ENCODE peak calls at places on chromosomes 4 and X, in four cellular contexts. One of them, this sample, is unnamed.

GRCh38 chr4:100288167-100288566 is 97.9 kb upstream of the DDIT4L start:
- DNase-seq in coronary artery: no peak
- DNase-seq in heart right ventricle: no peak
- DNase-seq in pancreas: no peak
- DNase-seq in this sample: no peak

GRCh38 chr4:143273170-143273917 is 63.3 kb upstream of the GAB1 start:
- DNase-seq in coronary artery: no peak
- DNase-seq in pancreas: no peak
- DNase-seq in heart right ventricle: no peak
- DNase-seq in this sample: no peak

GRCh38 chr4:52714597-52715254 is 36.5 kb downstream of the ERVMER34-1 start:
- DNase-seq in pancreas: no peak
- DNase-seq in coronary artery: no peak
- DNase-seq in heart right ventricle: no peak
- DNase-seq in this sample: no peak

GRCh38 chrX:125298871-125299270 is 20.8 kb upstream of the TEX13C start:
- DNase-seq in heart right ventricle: no peak
- DNase-seq in pancreas: no peak
- DNase-seq in coronary artery: no peak
- DNase-seq in this sample: no peak

GRCh38 chrX:49101629-49101984 is 21.9 kb upstream of the WDR45 start:
- DNase-seq in coronary artery: no peak
- DNase-seq in heart right ventricle: no peak
- DNase-seq in pancreas: peak
- DNase-seq in this sample: no peak

GRCh38 chr4:15754323-15754722 is 23.8 kb upstream of the CD38 start:
- DNase-seq in heart right ventricle: peak
- DNase-seq in pancreas: no peak
- DNase-seq in coronary artery: no peak
- DNase-seq in this sample: no peak

GRCh38 chr4:77146426-77147399 is 10.3 kb upstream of the CCNG2 start:
- DNase-seq in pancreas: no peak
- DNase-seq in heart right ventricle: no peak
- DNase-seq in coronary artery: no peak
- DNase-seq in this sample: no peak

GRCh38 chr4:3862640-3863420 is 96.6 kb downstream of the ADRA2C start:
- DNase-seq in heart right ventricle: peak
- DNase-seq in coronary artery: no peak
- DNase-seq in pancreas: no peak
- DNase-seq in this sample: no peak

GRCh38 chr4:165443276-165443675 is 64.5 kb downstream of the CPE start:
- DNase-seq in coronary artery: no peak
- DNase-seq in heart right ventricle: no peak
- DNase-seq in pancreas: no peak
- DNase-seq in this sample: no peak

GRCh38 chr4:130849985-130850632 is 1754.2 kb downstream of the C4orf33 start:
- DNase-seq in heart right ventricle: no peak
- DNase-seq in coronary artery: no peak
- DNase-seq in pancreas: peak
- DNase-seq in this sample: no peak

GRCh38 chr4:41124916-41125548 is 89.3 kb downstream of the APBB2 start:
- DNase-seq in coronary artery: no peak
- DNase-seq in heart right ventricle: no peak
- DNase-seq in pancreas: no peak
- DNase-seq in this sample: no peak

GRCh38 chr4:177938226-177938625 is 496.0 kb upstream of the AGA start:
- DNase-seq in coronary artery: no peak
- DNase-seq in heart right ventricle: no peak
- DNase-seq in pancreas: no peak
- DNase-seq in this sample: no peak

GRCh38 chr4:81351653-81352455 is 119.9 kb downstream of the RASGEF1B start:
- DNase-seq in pancreas: peak
- DNase-seq in heart right ventricle: peak
- DNase-seq in coronary artery: no peak
- DNase-seq in this sample: peak

GRCh38 chr4:153643406-153644016 is 40.6 kb upstream of the TLR2 start:
- DNase-seq in heart right ventricle: no peak
- DNase-seq in coronary artery: no peak
- DNase-seq in pancreas: no peak
- DNase-seq in this sample: no peak

GRCh38 chr4:22515888-22516541 is at the start of gene ADGRA3:
- DNase-seq in heart right ventricle: peak
- DNase-seq in pancreas: peak
- DNase-seq in coronary artery: peak
- DNase-seq in this sample: peak

GRCh38 chr4:168511780-168512467 is 15.1 kb downstream of the PALLD start:
- DNase-seq in pancreas: no peak
- DNase-seq in heart right ventricle: no peak
- DNase-seq in coronary artery: no peak
- DNase-seq in this sample: no peak

GRCh38 chrX:106631615-106632014 is 19.8 kb downstream of the RADX start:
- DNase-seq in heart right ventricle: no peak
- DNase-seq in coronary artery: no peak
- DNase-seq in pancreas: no peak
- DNase-seq in this sample: no peak

GRCh38 chr4:4784379-4784778 is 75.1 kb upstream of the MSX1 start:
- DNase-seq in heart right ventricle: no peak
- DNase-seq in pancreas: no peak
- DNase-seq in coronary artery: no peak
- DNase-seq in this sample: no peak

GRCh38 chrX:131402124-131402811 is 113.2 kb upstream of the IGSF1 start:
- DNase-seq in coronary artery: no peak
- DNase-seq in pancreas: no peak
- DNase-seq in heart right ventricle: no peak
- DNase-seq in this sample: no peak

GRCh38 chrX:154734101-154734781 is 16.6 kb downstream of the GAB3 start:
- DNase-seq in heart right ventricle: peak
- DNase-seq in coronary artery: no peak
- DNase-seq in pancreas: no peak
- DNase-seq in this sample: peak

GRCh38 chrX:12693754-12694153 is 97.5 kb upstream of the PRPS2 start:
- DNase-seq in pancreas: no peak
- DNase-seq in coronary artery: no peak
- DNase-seq in heart right ventricle: no peak
- DNase-seq in this sample: no peak

GRCh38 chr4:71785957-71786356 is 2.1 kb upstream of the GC start:
- DNase-seq in heart right ventricle: no peak
- DNase-seq in pancreas: no peak
- DNase-seq in coronary artery: no peak
- DNase-seq in this sample: no peak

GRCh38 chr4:138983690-138984089 is 31.9 kb upstream of the NOCT start:
- DNase-seq in pancreas: no peak
- DNase-seq in heart right ventricle: no peak
- DNase-seq in coronary artery: no peak
- DNase-seq in this sample: no peak
- H3K27ac ChIP-seq in pancreas: no peak
- H3K27ac ChIP-seq in heart right ventricle: no peak
- H3K27ac ChIP-seq in coronary artery: no peak
- H3K27ac ChIP-seq in this sample: no peak

GRCh38 chr4:158904815-158905214 is 136.0 kb downstream of the FNIP2 start:
- DNase-seq in pancreas: no peak
- DNase-seq in heart right ventricle: no peak
- DNase-seq in coronary artery: no peak
- DNase-seq in this sample: no peak

GRCh38 chr4:158906073-158906472 is 137.2 kb downstream of the FNIP2 start:
- DNase-seq in heart right ventricle: no peak
- DNase-seq in pancreas: no peak
- DNase-seq in coronary artery: no peak
- DNase-seq in this sample: no peak

GRCh38 chr4:158903472-158904043 is 134.7 kb downstream of the FNIP2 start:
- DNase-seq in coronary artery: no peak
- DNase-seq in pancreas: no peak
- DNase-seq in heart right ventricle: no peak
- DNase-seq in this sample: no peak

GRCh38 chr4:158903079-158903456 is 134.2 kb downstream of the FNIP2 start:
- DNase-seq in coronary artery: no peak
- DNase-seq in heart right ventricle: no peak
- DNase-seq in pancreas: no peak
- DNase-seq in this sample: no peak
- H3K27ac ChIP-seq in coronary artery: no peak
- H3K27ac ChIP-seq in heart right ventricle: no peak
- H3K27ac ChIP-seq in pancreas: no peak
- H3K27ac ChIP-seq in this sample: no peak

GRCh38 chr4:151418385-151418784 is 9.4 kb downstream of the FHIP1A start:
- DNase-seq in coronary artery: no peak
- DNase-seq in pancreas: no peak
- DNase-seq in heart right ventricle: no peak
- DNase-seq in this sample: no peak
- H3K27ac ChIP-seq in coronary artery: no peak
- H3K27ac ChIP-seq in pancreas: peak
- H3K27ac ChIP-seq in heart right ventricle: no peak
- H3K27ac ChIP-seq in this sample: no peak

GRCh38 chrX:47361538-47362511 is 8.6 kb upstream of the ZNF157 start:
- DNase-seq in coronary artery: peak
- DNase-seq in pancreas: no peak
- DNase-seq in heart right ventricle: peak
- DNase-seq in this sample: peak
- H3K27ac ChIP-seq in coronary artery: peak
- H3K27ac ChIP-seq in pancreas: peak
- H3K27ac ChIP-seq in heart right ventricle: peak
- H3K27ac ChIP-seq in this sample: peak

GRCh38 chr4:114265342-114265741 is 285.9 kb upstream of the ARSJ start:
- DNase-seq in pancreas: no peak
- DNase-seq in coronary artery: no peak
- DNase-seq in heart right ventricle: no peak
- DNase-seq in this sample: no peak
- H3K27ac ChIP-seq in pancreas: peak
- H3K27ac ChIP-seq in coronary artery: peak
- H3K27ac ChIP-seq in heart right ventricle: no peak
- H3K27ac ChIP-seq in this sample: no peak

DNA sequence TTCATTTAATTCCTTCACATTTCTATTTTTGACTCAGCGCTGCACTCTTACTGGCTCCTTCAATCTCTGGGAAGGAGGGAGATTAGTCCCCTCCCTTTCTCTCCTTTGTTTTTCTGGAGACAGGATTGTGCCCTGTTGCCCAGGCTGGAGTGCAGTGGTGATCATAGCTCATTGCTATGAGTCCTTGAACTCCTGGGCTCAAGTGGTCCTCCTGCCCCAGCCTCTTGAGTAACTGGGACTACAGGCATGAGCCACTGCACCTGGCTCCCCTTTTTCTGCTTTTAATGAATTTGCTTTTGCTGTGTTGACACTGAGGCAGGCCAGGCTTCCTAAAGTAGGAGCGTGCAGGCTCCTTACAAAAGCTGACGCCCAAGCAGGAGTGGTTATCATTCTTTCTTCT is 10.5 kb downstream of the TBC1D14 start:
- DNase-seq in coronary artery: no peak
- DNase-seq in pancreas: peak
- DNase-seq in heart right ventricle: no peak
- DNase-seq in this sample: no peak
- H3K27ac ChIP-seq in coronary artery: no peak
- H3K27ac ChIP-seq in pancreas: no peak
- H3K27ac ChIP-seq in heart right ventricle: no peak
- H3K27ac ChIP-seq in this sample: no peak

This sample was measured in ovary.